ENCODE peak calls at places on chromosomes 2 and 18, in seven cellular contexts. X is HCT116, C is SK-N-SH, Y is K562, L is HepG2, U is H1, I is GM12878. S is an unnamed sample.
A peak's percentile ranks its signal among the peaks of the same experiment; 100 is the strongest.

GRCh38 chr2:230868947-230869690 is 4.4 kb downstream of the ITM2C start:
- DNase-seq in X (no peak), C (peak; percentile 63), Y (no peak), L (no peak), U (no peak), I (no peak), S (no peak)

GRCh38 chr2:108626993-108627392 is 92.3 kb upstream of the RANBP2 start:
- DNase-seq in X (no peak), C (no peak), Y (no peak), L (no peak), U (no peak), I (no peak), S (no peak)

GRCh38 chr18:80259610-80260009 is 12.3 kb upstream of the PARD6G start:
- DNase-seq in X (no peak), C (no peak), Y (no peak), L (no peak), U (no peak), I (no peak), S (no peak)

GRCh38 chr2:216932113-216932512 is 72.2 kb upstream of the TNP1 start:
- DNase-seq in X (no peak), C (no peak), Y (no peak), L (no peak), U (no peak), I (no peak), S (no peak)

GRCh38 chr2:29207352-29207751 is 92.1 kb downstream of the CLIP4 start:
- DNase-seq in X (no peak), C (no peak), Y (no peak), L (no peak), U (no peak), I (no peak), S (no peak)

GRCh38 chr2:165391791-165392190 is 77.7 kb upstream of the CSRNP3 start:
- DNase-seq in X (no peak), C (no peak), Y (no peak), L (no peak), U (no peak), I (no peak), S (no peak)

GRCh38 chr18:38362286-38362792 is 796.7 kb upstream of the CELF4 start:
- DNase-seq in X (no peak), C (no peak), Y (no peak), L (no peak), U (no peak), I (no peak), S (no peak)

GRCh38 chr2:215888680-215889079 is 124.7 kb downstream of the MREG start:
- DNase-seq in X (no peak), C (no peak), Y (no peak), L (no peak), U (no peak), I (no peak), S (no peak)

GRCh38 chr2:43276962-43277383 is 50.6 kb upstream of the ZFP36L2 start:
- DNase-seq in X (no peak), C (peak; percentile 56), Y (no peak), L (no peak), U (no peak), I (no peak), S (no peak)

GRCh38 chr2:108404784-108405397 is 27.1 kb downstream of the SULT1C4 start:
- DNase-seq in X (no peak), C (no peak), Y (no peak), L (no peak), U (no peak), I (no peak), S (no peak)

GRCh38 chr2:240424341-240425235 is 10.9 kb upstream of the GPC1 start:
- DNase-seq in X (no peak), C (no peak), Y (no peak), L (no peak), U (no peak), I (no peak), S (no peak)

GRCh38 chr2:121944072-121944829 is 188.8 kb downstream of the TSN start:
- DNase-seq in X (no peak), C (no peak), Y (no peak), L (no peak), U (no peak), I (no peak), S (peak; percentile 2)

GRCh38 chr2:165513479-165513878 is 44.0 kb downstream of the CSRNP3 start:
- DNase-seq in X (no peak), C (no peak), Y (no peak), L (no peak), U (no peak), I (no peak), S (no peak)

GRCh38 chr2:145484443-145485086 is 964.6 kb upstream of the ZEB2 start:
- DNase-seq in X (peak; percentile 69), C (no peak), Y (peak; percentile 37), L (no peak), U (no peak), I (no peak), S (no peak)

GRCh38 chr2:55556809-55557208 is 37.3 kb downstream of the CFAP36 start:
- DNase-seq in X (no peak), C (no peak), Y (no peak), L (no peak), U (no peak), I (no peak), S (no peak)

GRCh38 chr2:196259507-196260481 is 88.4 kb upstream of the STK17B start:
- DNase-seq in X (no peak), C (no peak), Y (peak; percentile 79), L (peak; percentile 69), U (no peak), I (no peak), S (no peak)

GRCh38 chr2:108612514-108613183 is 78.4 kb downstream of the LIMS1 start:
- DNase-seq in X (no peak), C (no peak), Y (peak; percentile 76), L (no peak), U (no peak), I (peak; percentile 91), S (no peak)

GRCh38 chr2:23550553-23550952 is 165.6 kb downstream of the KLHL29 start:
- DNase-seq in X (no peak), C (no peak), Y (no peak), L (no peak), U (no peak), I (no peak), S (no peak)

DNA sequence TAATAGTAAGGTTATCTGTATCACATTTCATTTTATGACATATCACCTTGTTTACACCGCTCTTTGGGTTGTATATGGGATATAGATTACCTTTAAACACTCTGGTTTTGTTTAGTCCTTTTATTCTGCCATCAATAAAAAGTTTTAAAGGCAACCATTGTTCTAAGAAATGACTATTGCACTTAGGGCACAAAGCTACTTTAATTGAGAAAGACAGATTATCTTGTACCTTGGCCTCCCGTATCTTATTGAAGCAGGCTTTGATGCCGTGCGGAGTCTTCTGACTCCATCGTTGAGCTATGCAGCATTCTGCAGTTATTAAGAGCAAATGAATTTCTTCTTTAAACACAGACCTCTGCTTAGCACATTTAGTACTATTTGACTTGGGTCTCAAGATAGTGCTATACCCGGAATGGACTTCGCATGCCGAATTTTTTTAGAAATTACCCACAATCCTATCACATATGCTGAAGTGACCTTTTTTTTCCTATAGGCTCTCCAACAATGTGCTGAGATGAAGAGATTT is 16.7 kb downstream of the PKDCC start:
- DNase-seq in X (no peak), C (no peak), Y (no peak), L (peak; percentile 63), U (no peak), I (no peak), S (no peak)
- TF ChIP-seq JUND in X (no peak), C (no peak), Y (no peak), L (no peak), U (no peak), I (no peak), S (no peak)

DNA sequence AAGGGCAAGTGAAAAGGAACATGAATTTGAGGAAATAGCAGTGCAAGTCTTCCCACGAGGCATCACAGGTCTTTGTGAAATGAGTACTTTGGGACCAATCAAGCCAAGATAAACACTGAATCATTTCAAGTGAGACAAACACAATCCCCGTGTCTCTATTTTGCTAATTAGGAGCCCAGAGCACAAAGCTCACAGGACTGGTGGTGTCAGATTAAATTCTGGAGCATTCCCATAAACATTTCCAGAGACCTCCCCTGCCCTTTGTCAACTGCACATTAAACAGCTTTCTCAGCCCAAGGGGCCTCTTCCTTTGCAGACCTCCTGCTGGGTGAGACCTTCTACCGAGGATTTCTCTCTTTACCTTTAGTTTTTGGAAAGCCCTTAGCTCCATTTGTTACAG is 50.8 kb downstream of the DAPL1 start:
- DNase-seq in X (no peak), C (peak; percentile 30), Y (no peak), L (no peak), U (no peak), I (no peak), S (no peak)
- TF ChIP-seq JUND in X (no peak), C (no peak), Y (no peak), L (no peak), U (no peak), I (no peak), S (no peak)

DNA sequence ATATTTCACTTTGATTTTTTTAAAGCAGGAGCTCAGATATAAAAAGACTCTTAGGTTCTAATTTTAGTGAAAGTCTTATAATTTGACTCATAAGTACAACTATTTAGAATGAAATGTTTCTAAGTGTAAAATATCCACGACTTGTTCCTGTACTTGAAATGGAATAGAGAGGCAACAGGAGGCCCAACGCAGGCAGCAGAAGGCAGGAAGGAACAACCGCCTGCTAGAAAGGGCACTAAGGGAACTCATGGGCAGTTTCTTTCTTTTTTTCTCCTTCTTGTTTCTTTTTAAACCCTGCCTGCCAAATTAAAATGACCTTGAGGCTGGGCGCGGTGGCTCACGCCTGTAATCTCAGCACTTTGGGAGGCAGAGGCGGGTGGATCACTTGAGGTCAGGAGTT is 51.0 kb downstream of the RBMS1 start:
- DNase-seq in X (no peak), C (no peak), Y (no peak), L (no peak), U (no peak), I (no peak), S (no peak)
- TF ChIP-seq JUND in X (no peak), C (no peak), Y (no peak), L (no peak), U (no peak), I (no peak), S (no peak)

GRCh38 chr18:45780568-45780967 is 44.9 kb upstream of the SIGLEC15 start:
- DNase-seq in X (no peak), C (no peak), Y (no peak), L (no peak), U (no peak), I (no peak), S (no peak)
- TF ChIP-seq JUND in X (no peak), C (no peak), Y (no peak), L (no peak), U (no peak), I (no peak), S (no peak)

DNA sequence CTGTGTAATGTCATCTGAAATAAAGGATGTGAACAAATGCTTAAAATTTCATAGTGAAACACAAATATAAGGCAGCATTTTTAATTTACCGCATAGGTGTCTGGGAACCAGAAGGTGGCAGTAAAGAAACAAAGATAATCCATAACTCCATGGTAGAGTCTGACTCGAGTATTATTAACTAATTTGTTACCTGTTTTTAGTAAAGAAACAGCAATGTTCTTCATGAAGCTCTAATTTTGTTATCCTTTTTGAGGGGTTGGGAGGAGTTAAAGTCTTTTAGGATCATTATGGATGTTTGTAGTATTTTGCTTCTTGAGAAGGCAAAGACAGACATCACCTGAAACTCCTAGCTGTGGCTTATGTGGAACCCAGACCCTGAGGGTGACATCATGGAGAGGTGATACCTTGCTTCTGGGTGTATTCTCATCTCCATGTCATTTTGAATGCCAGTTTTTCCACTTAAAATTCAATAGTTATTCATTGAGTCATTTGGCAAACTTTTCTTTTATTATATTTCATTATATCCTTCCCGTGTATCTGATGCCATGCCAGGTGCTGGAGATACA is 286.2 kb upstream of the EPAS1 start:
- DNase-seq in X (peak; percentile 19), C (peak; percentile 72), Y (peak; percentile 34), L (peak; percentile 47), U (no peak), I (no peak), S (peak; percentile 28)
- TF ChIP-seq JUND in X (no peak), C (no peak), Y (no peak), L (no peak), U (no peak), I (no peak), S (no peak)